ENCODE peak calls at places on chromosome X, in eight cellular contexts. K, L, T, M, E, R, Z and Y are unnamed samples.

GRCh38 chrX:30990361-30990760 is 81.5 kb downstream of the FTHL17 start:
- DNase-seq in Z (no peak), L (no peak), R (no peak), E (no peak), K (no peak), M (no peak), T (no peak), Y (no peak)

GRCh38 chrX:17535229-17535628 is 160.2 kb downstream of the NHS start:
- DNase-seq in M (no peak), Z (peak), T (no peak), R (peak), K (peak), L (peak), E (peak), Y (no peak)

GRCh38 chrX:24153175-24153795 is 3.8 kb downstream of the ZFX start:
- DNase-seq in T (peak), E (no peak), R (no peak), Z (no peak), K (peak), M (no peak), L (no peak), Y (no peak)

GRCh38 chrX:21181232-21181853 is 192.9 kb upstream of the CNKSR2 start:
- DNase-seq in E (no peak), K (no peak), Z (no peak), L (no peak), R (no peak), T (no peak), M (no peak), Y (no peak)

GRCh38 chrX:136214551-136214950 is 36.6 kb downstream of the MAP7D3 start:
- DNase-seq in K (peak), M (no peak), L (no peak), E (no peak), R (no peak), Z (no peak), T (no peak), Y (no peak)

GRCh38 chrX:7253565-7253964 is 105.6 kb upstream of the PUDP start:
- DNase-seq in T (no peak), R (no peak), K (no peak), Z (no peak), M (no peak), L (no peak), E (no peak), Y (no peak)

GRCh38 chrX:40543661-40544328 is 37.0 kb upstream of the ATP6AP2 start:
- DNase-seq in Z (peak), L (no peak), K (peak), E (no peak), T (no peak), R (no peak), M (peak), Y (no peak)

GRCh38 chrX:39214380-39215126 is 413.3 kb downstream of the MID1IP1 start:
- DNase-seq in K (no peak), M (no peak), T (no peak), Z (no peak), L (no peak), R (no peak), E (no peak), Y (no peak)

DNA sequence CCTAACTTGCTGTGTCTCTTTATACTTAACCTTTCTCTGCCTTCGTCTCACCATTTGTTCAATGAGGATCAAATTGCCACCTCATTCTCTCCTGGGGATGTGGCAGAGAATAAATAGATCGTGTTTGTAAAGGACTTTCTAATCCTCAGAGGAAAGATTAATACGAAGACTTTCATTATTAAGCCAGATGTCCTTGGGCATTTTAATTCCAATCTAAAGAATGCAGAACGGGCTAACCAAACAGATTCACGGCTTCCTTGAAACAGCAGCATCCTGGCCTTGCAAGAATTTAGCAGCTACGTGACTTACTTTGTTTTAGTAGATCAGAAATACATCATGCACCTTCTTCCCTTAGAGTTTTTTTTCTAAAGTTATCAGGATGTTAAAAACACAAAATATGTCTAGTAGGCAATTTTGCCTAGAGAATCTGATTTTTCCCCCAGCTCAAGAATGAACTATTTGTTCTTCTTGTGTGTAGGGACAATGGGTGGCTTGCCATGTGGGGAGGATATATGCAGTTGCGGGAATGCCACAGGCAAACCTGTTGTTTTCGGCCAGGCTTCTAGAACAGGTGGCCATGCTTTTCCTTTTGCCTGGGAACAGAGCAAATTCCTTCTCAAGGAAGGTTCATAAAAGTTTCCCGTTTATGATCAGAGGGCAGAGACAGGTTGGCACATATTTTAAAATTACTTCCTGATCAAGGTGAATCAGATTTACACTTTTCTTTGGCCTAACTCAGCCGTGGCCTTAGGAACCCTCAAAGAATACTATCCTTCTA is 3.0 kb downstream of the MID1 start:
- DNase-seq in Z (no peak), M (no peak), L (no peak), T (no peak), R (no peak), E (no peak), K (no peak), Y (no peak)
- H3K4me3 ChIP-seq in Z (peak), M (no peak), L (no peak), T (peak), R (no peak), E (no peak), K (no peak), Y (no peak)

GRCh38 chrX:104877504-104877903 is 311.5 kb downstream of the IL1RAPL2 start:
- DNase-seq in K (no peak), T (no peak), M (no peak), L (no peak), E (no peak), R (no peak), Z (no peak), Y (no peak)
- TF ChIP-seq POLR2A in K (no peak), T (no peak), M (no peak), L (no peak), E (no peak), R (no peak), Z (no peak), Y (no peak)

GRCh38 chrX:133723930-133724329 is 261.5 kb downstream of the GPC3 start:
- DNase-seq in E (no peak), R (no peak), K (no peak), T (no peak), Z (no peak), L (no peak), M (no peak), Y (no peak)
- TF ChIP-seq POLR2AphosphoS5 in E (no peak), R (no peak), K (no peak), T (no peak), Z (no peak), L (no peak), M (no peak), Y (no peak)

DNA sequence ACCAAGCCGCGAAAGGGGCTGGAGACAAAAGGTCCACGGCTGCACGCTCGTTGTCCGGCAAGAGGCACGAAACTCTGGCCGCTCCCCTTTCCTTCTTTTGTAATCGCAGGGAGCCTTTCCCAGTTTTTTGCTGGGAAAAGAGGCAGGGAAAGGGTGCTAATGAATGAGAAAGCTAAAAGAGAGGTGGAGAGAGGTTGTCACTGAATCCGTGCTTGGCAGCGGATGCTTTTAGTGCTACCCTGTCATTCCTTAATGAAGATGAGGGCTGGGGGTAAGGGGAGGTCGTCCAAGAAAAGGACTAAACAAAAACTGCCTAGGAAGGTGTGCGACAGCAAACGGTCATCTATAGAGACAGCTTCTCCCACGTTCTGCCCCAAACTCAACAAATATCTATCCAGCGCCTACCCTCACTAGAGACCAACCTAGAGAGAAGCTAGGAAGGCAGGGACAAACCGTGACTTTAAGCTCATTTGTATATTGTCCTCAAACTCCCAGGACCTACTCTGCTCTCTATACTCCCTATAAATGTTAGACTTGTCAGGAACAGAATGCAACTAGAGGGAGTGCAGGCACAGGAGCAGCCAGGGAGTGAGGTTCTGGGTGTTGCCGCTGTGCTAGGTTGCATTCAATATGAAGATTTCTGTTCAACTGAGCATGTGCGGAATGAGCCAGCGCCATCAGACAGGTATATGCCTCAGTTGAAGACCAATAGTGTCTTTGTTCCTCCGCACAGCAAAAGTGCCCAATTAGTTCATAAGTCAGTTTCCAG is 755 bp upstream of the CASK start:
- DNase-seq in M (peak), K (peak), T (no peak), L (peak), R (peak), E (no peak), Z (peak), Y (peak)
- H3K4me3 ChIP-seq in M (peak), K (peak), T (peak), L (peak), R (peak), E (peak), Z (peak), Y (peak)

GRCh38 chrX:79592259-79592658 is 225.1 kb upstream of the ITM2A start:
- DNase-seq in Z (no peak), M (no peak), L (no peak), R (no peak), K (no peak), E (no peak), T (no peak), Y (no peak)
- TF ChIP-seq POLR2A in Z (no peak), M (no peak), L (no peak), R (no peak), K (no peak), E (no peak), T (no peak), Y (no peak)